ENCODE peak calls at places on chromosomes 2 and 18, in eight cellular contexts. X, Z, E, Q, D, U, R and N are unnamed samples.

GRCh38 chr18:48922801-48923730 is 27.7 kb downstream of the SMAD7 start:
- DNase-seq in X (no peak), Z (no peak), E (no peak), Q (no peak), D (peak), U (peak), R (peak), N (no peak)

GRCh38 chr2:20626698-20627471 is 24.0 kb downstream of the HS1BP3 start:
- DNase-seq in X (no peak), Z (no peak), E (no peak), Q (peak), D (peak), U (no peak), R (peak), N (no peak)

GRCh38 chr2:157471078-157471477 is 27.2 kb upstream of the CYTIP start:
- DNase-seq in X (no peak), Z (no peak), E (no peak), Q (no peak), D (no peak), U (no peak), R (no peak), N (no peak)

GRCh38 chr18:62979172-62979571 is 263.8 kb downstream of the PHLPP1 start:
- DNase-seq in X (no peak), Z (no peak), E (no peak), Q (no peak), D (no peak), U (peak), R (peak), N (no peak)

GRCh38 chr2:67895171-67895941 is 167.4 kb downstream of the C1D start:
- DNase-seq in X (no peak), Z (peak), E (no peak), Q (no peak), D (peak), U (no peak), R (no peak), N (no peak)

GRCh38 chr2:226524381-226524843 is 275.2 kb downstream of the IRS1 start:
- DNase-seq in X (no peak), Z (no peak), E (no peak), Q (peak), D (no peak), U (peak), R (no peak), N (no peak)

GRCh38 chr2:23366720-23367119 is 18.3 kb upstream of the KLHL29 start:
- DNase-seq in X (no peak), Z (no peak), E (no peak), Q (no peak), D (no peak), U (no peak), R (no peak), N (no peak)

GRCh38 chr2:219645631-219646527 is 18.4 kb downstream of the SLC4A3 start:
- DNase-seq in X (no peak), Z (no peak), E (no peak), Q (no peak), D (no peak), U (peak), R (no peak), N (no peak)

GRCh38 chr2:203669820-203670219 is 36.6 kb upstream of the CD28 start:
- DNase-seq in X (no peak), Z (no peak), E (no peak), Q (no peak), D (no peak), U (peak), R (no peak), N (no peak)